ENCODE peak calls at places on chromosome 13, in six cellular contexts. T is DND-41, V is foreskin fibroblast, S is uterus, J is esophagus squamous epithelium, Z is IMR-90. L is an unnamed sample.

GRCh38 chr13:42007844-42008243 is 40.6 kb upstream of the DGKH start:
- DNase-seq in J (no peak), S (no peak), V (peak), T (no peak), Z (peak), L (peak)

GRCh38 chr13:64457976-64458375 is 2772.2 kb downstream of the PCDH9 start:
- DNase-seq in T (no peak), V (peak), Z (peak), S (no peak), J (no peak), L (no peak)

GRCh38 chr13:110498327-110498726 is 63.2 kb downstream of the RAB20 start:
- DNase-seq in J (no peak), T (no peak), Z (peak), S (no peak), V (no peak), L (peak)

GRCh38 chr13:46544208-46544607 is 8.8 kb upstream of the LRCH1 start:
- DNase-seq in V (no peak), J (no peak), S (no peak), Z (no peak), T (no peak), L (no peak)

GRCh38 chr13:51843529-51843928 is 1.4 kb downstream of the TMEM272 start:
- DNase-seq in Z (no peak), S (no peak), T (no peak), J (no peak), V (no peak), L (no peak)

GRCh38 chr13:40149611-40150283 is 494.3 kb downstream of the COG6 start:
- DNase-seq in V (peak), J (no peak), T (no peak), S (peak), Z (peak), L (peak)

GRCh38 chr13:21735621-21736401 is 64.9 kb downstream of the FGF9 start:
- DNase-seq in S (no peak), T (no peak), Z (no peak), J (no peak), V (no peak), L (no peak)

GRCh38 chr13:29319451-29319850 is 276.0 kb downstream of the SLC7A1 start:
- DNase-seq in Z (no peak), J (no peak), V (no peak), S (no peak), T (no peak), L (no peak)

GRCh38 chr13:45398862-45399261 is 19.3 kb downstream of the SLC25A30 start:
- DNase-seq in V (no peak), S (no peak), Z (no peak), T (no peak), J (no peak), L (no peak)

GRCh38 chr13:33615436-33615835 is 202.5 kb upstream of the RFC3 start:
- DNase-seq in J (no peak), Z (no peak), V (no peak), S (no peak), T (no peak), L (no peak)

GRCh38 chr13:104769520-104769919 is 1703.3 kb upstream of the SLC10A2 start:
- DNase-seq in J (no peak), Z (no peak), S (no peak), V (no peak), T (peak), L (no peak)

GRCh38 chr13:65310663-65311328 is 1919.3 kb downstream of the PCDH9 start:
- DNase-seq in Z (no peak), T (no peak), S (no peak), J (no peak), V (no peak), L (no peak)

GRCh38 chr13:45055198-45055901 is 65.0 kb upstream of the GTF2F2 start:
- DNase-seq in Z (peak), V (peak), T (no peak), J (no peak), S (peak), L (peak)

GRCh38 chr13:45367358-45367757 is 26.4 kb upstream of the TPT1 start:
- DNase-seq in J (peak), V (peak), S (peak), Z (peak), T (peak), L (peak)

GRCh38 chr13:99062593-99062992 is 84.7 kb upstream of the DOCK9 start:
- DNase-seq in Z (peak), S (peak), T (no peak), V (peak), J (no peak), L (no peak)

GRCh38 chr13:73138276-73138950 is 79.6 kb downstream of the KLF5 start:
- DNase-seq in J (no peak), T (no peak), V (peak), Z (peak), S (no peak), L (peak)

GRCh38 chr13:80030491-80030890 is 310.4 kb downstream of the SPRY2 start:
- DNase-seq in Z (no peak), T (no peak), V (peak), S (no peak), J (no peak), L (peak)

GRCh38 chr13:97018029-97018819 is 23.9 kb upstream of the OXGR1 start:
- DNase-seq in V (peak), Z (peak), S (no peak), J (no peak), T (peak), L (peak)

GRCh38 chr13:82356667-82357066 is 1525.6 kb downstream of the SLITRK1 start:
- DNase-seq in Z (no peak), S (no peak), J (no peak), V (no peak), T (no peak), L (peak)

GRCh38 chr13:77494226-77494625 is 41.3 kb upstream of the SCEL start:
- DNase-seq in J (no peak), S (no peak), T (no peak), Z (no peak), V (no peak), L (no peak)

GRCh38 chr13:77521595-77522367 is 13.7 kb upstream of the SCEL start:
- DNase-seq in V (peak), T (no peak), S (no peak), Z (no peak), J (no peak), L (peak)

GRCh38 chr13:105193026-105193425 is 1342.4 kb downstream of the EFNB2 start:
- DNase-seq in S (no peak), Z (no peak), V (no peak), J (no peak), T (no peak), L (no peak)

GRCh38 chr13:46492946-46493345 is 60.0 kb upstream of the LRCH1 start:
- DNase-seq in J (no peak), Z (peak), T (peak), S (no peak), V (peak), L (peak)

GRCh38 chr13:64855506-64855905 is 2374.6 kb downstream of the PCDH9 start:
- DNase-seq in Z (peak), T (no peak), V (peak), J (no peak), S (no peak), L (peak)

GRCh38 chr13:95536629-95537241 is 15.8 kb upstream of the CLDN10 start:
- DNase-seq in S (no peak), T (no peak), Z (peak), J (no peak), V (peak), L (peak)

GRCh38 chr13:108558489-108558888 is 70.9 kb upstream of the MYO16 start:
- DNase-seq in Z (no peak), J (no peak), T (no peak), V (no peak), S (no peak), L (no peak)

GRCh38 chr13:51453959-51454703 is 1.3 kb upstream of the INTS6 start:
- DNase-seq in S (peak), Z (peak), V (no peak), T (peak), J (no peak), L (peak)

GRCh38 chr13:33612641-33613638 is 205.0 kb upstream of the RFC3 start:
- DNase-seq in V (no peak), J (no peak), Z (no peak), T (no peak), S (no peak), L (no peak)

GRCh38 chr13:112561478-112561877 is 26.5 kb downstream of the TUBGCP3 start:
- DNase-seq in S (no peak), V (no peak), T (no peak), Z (no peak), J (no peak), L (no peak)
- H3K4me3 ChIP-seq in S (no peak), V (no peak), T (no peak), Z (no peak), J (no peak), L (no peak)

DNA sequence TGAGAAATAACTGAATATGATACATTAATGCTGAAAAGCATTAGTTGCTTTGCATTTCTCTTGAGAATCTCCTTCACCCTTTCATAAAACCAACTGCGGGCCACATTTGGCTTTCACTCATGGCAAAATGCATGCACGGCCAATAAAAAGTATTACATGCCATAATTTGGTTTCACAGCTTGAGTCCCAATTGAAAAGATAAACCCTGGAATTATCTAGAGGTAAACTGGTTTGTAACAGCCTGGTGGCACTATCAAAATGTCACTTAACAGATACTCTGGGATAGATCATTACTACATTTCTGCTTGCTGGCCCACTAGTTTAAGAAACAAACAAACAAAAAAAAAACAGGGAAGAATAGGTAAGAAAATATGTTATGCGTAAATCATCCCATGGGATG is 3.9 kb downstream of the OBI1 start:
- DNase-seq in S (no peak), Z (no peak), T (no peak), V (no peak), J (no peak), L (no peak)
- H3K4me3 ChIP-seq in S (no peak), Z (no peak), T (no peak), V (no peak), J (no peak), L (no peak)

GRCh38 chr13:50400035-50400726 is 384.9 kb downstream of the KCNRG start:
- DNase-seq in J (no peak), S (peak), V (peak), T (no peak), Z (peak), L (peak)

GRCh38 chr13:50404769-50405168 is 389.5 kb downstream of the KCNRG start:
- DNase-seq in J (no peak), S (no peak), Z (no peak), T (no peak), V (no peak), L (no peak)

GRCh38 chr13:50401721-50402510 is 386.7 kb downstream of the KCNRG start:
- DNase-seq in S (no peak), V (peak), J (no peak), T (no peak), Z (peak), L (peak)

GRCh38 chr13:50400930-50401553 is 385.8 kb downstream of the KCNRG start:
- DNase-seq in Z (peak), T (no peak), V (peak), S (no peak), J (no peak), L (peak)

GRCh38 chr13:50403311-50403710 is 388.1 kb downstream of the KCNRG start:
- DNase-seq in T (no peak), J (no peak), V (no peak), Z (peak), S (no peak), L (no peak)
- H3K4me3 ChIP-seq in T (no peak), J (no peak), V (no peak), Z (no peak), S (no peak), L (no peak)

GRCh38 chr13:31944262-31945160 is 87.1 kb upstream of the FRY start:
- DNase-seq in V (no peak), T (no peak), S (no peak), Z (no peak), J (no peak), L (no peak)
- H3K4me3 ChIP-seq in V (no peak), T (no peak), S (no peak), Z (no peak), J (no peak), L (no peak)